ENCODE peak calls at places on chromosome 2, in five cellular contexts. K, D, T, P and C are unnamed samples.

GRCh38 chr2:218311543-218311884 is 19.2 kb upstream of the TMBIM1 start:
- DNase-seq in K (no peak), D (no peak), T (no peak), P (no peak), C (no peak)

GRCh38 chr2:66532972-66533868 is 98.3 kb downstream of the MEIS1 start:
- DNase-seq in K (no peak), D (no peak), T (no peak), P (no peak), C (no peak)

GRCh38 chr2:33433279-33434235 is 42.9 kb upstream of the RASGRP3 start:
- DNase-seq in K (no peak), D (no peak), T (no peak), P (no peak), C (no peak)

GRCh38 chr2:54722641-54723299 is 692 bp upstream of the EML6 start:
- DNase-seq in K (no peak), D (peak; percentile 10), T (peak; percentile 95), P (no peak), C (no peak)

GRCh38 chr2:72028351-72028995 is 119.2 kb downstream of the CYP26B1 start:
- DNase-seq in K (peak; percentile 31), D (no peak), T (no peak), P (no peak), C (peak; percentile 0)

GRCh38 chr2:186422226-186422625 is 63.8 kb upstream of the ZC3H15 start:
- DNase-seq in K (no peak), D (peak; percentile 45), T (peak; percentile 99), P (no peak), C (no peak)

GRCh38 chr2:159903404-159904126 is 105.6 kb upstream of the CD302 start:
- DNase-seq in K (no peak), D (no peak), T (peak; percentile 56), P (no peak), C (no peak)

GRCh38 chr2:156115338-156115737 is 217.2 kb downstream of the NR4A2 start:
- DNase-seq in K (no peak), D (no peak), T (peak; percentile 39), P (no peak), C (no peak)

GRCh38 chr2:101741775-101742520 is 44.4 kb downstream of the MAP4K4 start:
- DNase-seq in K (no peak), D (no peak), T (no peak), P (peak; percentile 27), C (no peak)

GRCh38 chr2:41705634-41706033 is 342.2 kb upstream of the PKDCC start:
- DNase-seq in K (no peak), D (no peak), T (no peak), P (no peak), C (no peak)

GRCh38 chr2:145199052-145199451 is 679.1 kb upstream of the ZEB2 start:
- DNase-seq in K (no peak), D (no peak), T (no peak), P (no peak), C (no peak)

DNA sequence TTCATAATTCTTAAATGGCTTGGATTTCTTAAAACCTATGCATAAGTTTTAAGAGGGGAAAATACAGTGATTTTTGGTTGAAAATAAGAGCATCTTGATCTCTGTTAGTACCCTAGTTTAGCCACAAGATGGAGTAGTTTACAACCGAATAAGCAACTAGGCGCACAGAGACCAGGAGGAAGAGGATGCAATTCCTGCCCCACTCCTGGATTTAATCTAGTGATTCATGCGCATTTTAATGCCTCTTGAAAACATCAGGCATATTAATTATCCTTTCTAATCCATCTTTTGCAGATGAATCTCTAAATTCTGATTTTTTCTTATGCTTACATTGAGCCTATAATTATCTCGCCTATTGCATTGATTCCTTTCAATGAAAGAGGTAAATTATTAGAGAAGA is 76.7 kb downstream of the MRPS9 start:
- DNase-seq in K (no peak), D (peak; percentile 70), T (peak; percentile 82), P (no peak), C (no peak)
- TF ChIP-seq CTCF in K (peak; percentile 81), D (peak; percentile 82), T (peak; percentile 80), P (peak; percentile 53), C (peak; percentile 93)

GRCh38 chr2:35168351-35168750 is 1187.2 kb upstream of the CRIM1 start:
- DNase-seq in K (no peak), D (no peak), T (no peak), P (no peak), C (no peak)
- TF ChIP-seq CTCF in K (no peak), D (no peak), T (no peak), P (no peak), C (peak; percentile 54)

DNA sequence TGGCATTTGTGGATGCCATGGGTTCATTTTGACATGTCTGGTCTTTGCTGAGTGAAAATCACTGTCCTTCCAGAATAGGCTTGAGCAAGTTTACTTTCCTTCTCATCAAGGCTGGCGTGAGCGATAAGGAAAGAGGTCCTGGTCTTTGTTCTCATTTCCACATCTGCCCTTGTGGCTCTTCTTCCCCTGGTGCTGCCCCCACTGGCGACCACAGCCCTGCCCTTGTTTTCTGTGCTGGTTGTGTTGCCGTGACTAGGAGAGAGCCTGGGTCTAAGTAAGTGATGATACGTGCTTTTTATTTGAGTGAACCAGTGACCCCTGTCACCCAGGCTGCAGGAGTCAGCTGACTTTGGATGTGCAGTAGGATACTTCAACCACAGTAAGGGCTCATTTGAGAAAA is 441.7 kb downstream of the RNF144A start:
- DNase-seq in K (no peak), D (no peak), T (no peak), P (peak; percentile 24), C (no peak)
- TF ChIP-seq CTCF in K (no peak), D (no peak), T (no peak), P (no peak), C (no peak)

GRCh38 chr2:74488643-74489481 is 6.0 kb downstream of the TTC31 start:
- DNase-seq in K (no peak), D (no peak), T (no peak), P (no peak), C (no peak)
- TF ChIP-seq CTCF in K (no peak), D (no peak), T (no peak), P (no peak), C (no peak)

GRCh38 chr2:227323818-227324217 is 1.2 kb upstream of the MFF start:
- DNase-seq in K (no peak), D (no peak), T (no peak), P (no peak), C (no peak)

GRCh38 chr2:227326783-227327182 is 1.7 kb downstream of the MFF start:
- DNase-seq in K (no peak), D (no peak), T (no peak), P (no peak), C (no peak)

GRCh38 chr2:227324671-227325055 is 388 bp upstream of the MFF start:
- DNase-seq in K (peak; percentile 44), D (no peak), T (no peak), P (no peak), C (peak; percentile 3)

GRCh38 chr2:227325824-227326195 is 759 bp downstream of the MFF start:
- DNase-seq in K (peak; percentile 52), D (peak; percentile 37), T (peak; percentile 53), P (peak; percentile 28), C (peak; percentile 26)

GRCh38 chr2:227325056-227325823 is at the start of gene MFF:
- DNase-seq in K (peak; percentile 89), D (peak; percentile 96), T (peak; percentile 91), P (peak; percentile 83), C (peak; percentile 81)
- TF ChIP-seq CTCF in K (no peak), D (peak; percentile 37), T (no peak), P (no peak), C (no peak)